ENCODE peak calls at places on chromosome 18, in five cellular contexts. V is tibial artery, F is GM12878, P is BJ, I is cardiac muscle cell. W is an unnamed sample. For H3K27me3, the result is how much of the 10 kb centered on the place peaks cover.

GRCh38 chr18:35938158-35938557 is 34.3 kb upstream of the RMP24 start:
- DNase-seq in I (peak), V (no peak), F (no peak), P (no peak), W (no peak)

GRCh38 chr18:51943281-51943680 is 396.7 kb upstream of the DCC start:
- DNase-seq in F (no peak), I (no peak), V (no peak), P (no peak), W (no peak)

GRCh38 chr18:69599377-69599776 is 198.7 kb downstream of the DOK6 start:
- DNase-seq in P (no peak), F (no peak), I (no peak), V (no peak), W (no peak)

GRCh38 chr18:48011926-48012469 is 81.5 kb upstream of the SMAD2 start:
- DNase-seq in I (no peak), F (no peak), P (no peak), V (peak), W (no peak)

GRCh38 chr18:66724664-66725356 is 120.9 kb upstream of the CDH19 start:
- DNase-seq in P (no peak), F (no peak), V (no peak), I (peak), W (no peak)

GRCh38 chr18:48733854-48734253 is 195.0 kb downstream of the CTIF start:
- DNase-seq in P (no peak), I (no peak), V (peak), F (no peak), W (no peak)

GRCh38 chr18:63148449-63149199 is 170.9 kb downstream of the BCL2 start:
- DNase-seq in V (peak), I (peak), F (no peak), P (peak), W (no peak)

GRCh38 chr18:59929621-59930295 is 30.0 kb downstream of the PMAIP1 start:
- DNase-seq in I (no peak), P (no peak), V (no peak), F (no peak), W (no peak)

GRCh38 chr18:70233974-70234373 is 28.5 kb upstream of the RTTN start:
- DNase-seq in F (no peak), V (no peak), I (no peak), P (no peak), W (no peak)

GRCh38 chr18:26813043-26813442 is 52.5 kb downstream of the AQP4 start:
- DNase-seq in P (no peak), V (no peak), I (peak), F (peak), W (no peak)

GRCh38 chr18:69484699-69485396 is 84.2 kb downstream of the DOK6 start:
- DNase-seq in I (peak), F (no peak), V (no peak), P (peak), W (no peak)

GRCh38 chr18:58583569-58583968 is 45.3 kb downstream of the ALPK2 start:
- DNase-seq in F (no peak), I (no peak), P (no peak), V (no peak), W (no peak)

GRCh38 chr18:76490701-76491171 is 4.3 kb downstream of the ZNF516 start:
- DNase-seq in I (peak), V (no peak), F (no peak), P (no peak), W (peak)

GRCh38 chr18:49731421-49731841 is 81.9 kb downstream of the ACAA2 start:
- DNase-seq in I (no peak), V (no peak), F (no peak), P (no peak), W (no peak)

GRCh38 chr18:9722691-9723090 is 14.6 kb downstream of the RAB31 start:
- DNase-seq in F (no peak), P (no peak), I (no peak), V (no peak), W (no peak)
- TF ChIP-seq CTCF in F (peak), P (no peak), I (no peak), V (no peak), W (peak)

GRCh38 chr18:46427216-46427995 is 229.6 kb downstream of the LOXHD1 start:
- DNase-seq in V (no peak), P (no peak), I (no peak), F (no peak), W (no peak)
- H3K27me3 ChIP-seq in V (under half), P (under half), I (under half), F (under half), W (under half)

GRCh38 chr18:79022603-79023002 is 43.0 kb downstream of the SALL3 start:
- DNase-seq in P (no peak), I (no peak), V (no peak), F (no peak), W (no peak)

GRCh38 chr18:79030680-79031079 is 38.5 kb upstream of the ATP9B start:
- DNase-seq in F (no peak), P (no peak), I (no peak), V (no peak), W (peak)

DNA sequence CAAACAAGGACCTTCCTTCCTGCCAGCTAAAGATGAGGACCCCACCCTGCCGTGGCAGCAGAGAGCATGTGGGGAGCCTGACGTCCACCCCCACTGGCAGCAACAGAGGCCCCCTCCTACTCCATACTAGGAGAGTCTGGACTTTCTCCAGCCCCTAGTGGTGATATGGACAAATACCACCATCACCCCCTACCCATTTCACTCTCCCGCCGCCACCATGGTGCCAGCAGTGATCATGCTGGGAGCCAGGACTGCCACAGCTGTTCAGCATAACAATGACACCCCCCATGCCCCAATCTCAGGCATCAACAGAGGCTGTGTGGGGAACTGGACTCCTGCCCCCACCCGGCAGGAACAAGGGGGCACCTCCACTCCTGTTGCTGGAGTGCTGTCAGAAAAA is 42.7 kb upstream of the ATP9B start:
- DNase-seq in F (no peak), V (no peak), P (no peak), I (no peak), W (no peak)
- TF ChIP-seq CTCF in F (no peak), V (no peak), P (no peak), I (no peak), W (no peak)

GRCh38 chr18:45335644-45336043 is 279.6 kb upstream of the SLC14A2 start:
- DNase-seq in V (no peak), P (no peak), F (no peak), I (no peak), W (no peak)
- H3K27me3 ChIP-seq in V (under half), P (under half), F (under half), I (under half), W (under half)

GRCh38 chr18:8011906-8012305 is 444.8 kb downstream of the PTPRM start:
- DNase-seq in P (no peak), I (no peak), V (no peak), F (no peak), W (no peak)
- TF ChIP-seq CTCF in P (no peak), I (no peak), V (no peak), F (no peak), W (no peak)

GRCh38 chr18:37261988-37262387 is 303.6 kb downstream of the CELF4 start:
- DNase-seq in F (no peak), I (no peak), V (no peak), P (no peak), W (no peak)
- H3K27me3 ChIP-seq in F (under half), I (under half), V (under half), P (under half), W (under half)

DNA sequence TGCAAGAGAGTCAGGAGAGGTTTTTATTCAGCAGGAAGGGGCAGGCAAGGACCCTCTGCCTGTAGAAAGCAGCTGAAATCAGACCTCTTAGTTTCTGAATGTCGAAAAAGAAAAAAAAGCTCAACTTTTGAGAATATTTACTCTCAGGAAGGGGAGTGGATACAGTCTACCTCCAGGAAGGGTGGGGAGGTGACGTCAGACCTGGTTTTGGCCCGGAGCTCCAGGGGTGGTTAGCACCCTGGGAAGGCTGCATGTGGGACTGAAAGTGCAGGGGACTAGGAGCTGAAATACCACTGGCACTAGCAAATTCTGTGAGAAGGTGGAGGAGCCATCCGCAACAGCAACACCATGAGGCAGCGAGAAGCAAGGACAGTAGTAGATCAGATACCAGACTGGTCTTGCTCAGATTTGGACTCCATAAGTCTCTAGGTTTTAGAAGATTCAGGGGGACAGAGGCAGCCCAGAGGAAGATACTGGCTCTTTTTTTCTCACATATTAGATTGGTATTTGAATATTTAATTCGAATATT is 19.8 kb downstream of the MC2R start:
- DNase-seq in I (no peak), F (no peak), V (no peak), P (no peak), W (no peak)
- TF ChIP-seq CTCF in I (no peak), F (no peak), V (no peak), P (no peak), W (no peak)

DNA sequence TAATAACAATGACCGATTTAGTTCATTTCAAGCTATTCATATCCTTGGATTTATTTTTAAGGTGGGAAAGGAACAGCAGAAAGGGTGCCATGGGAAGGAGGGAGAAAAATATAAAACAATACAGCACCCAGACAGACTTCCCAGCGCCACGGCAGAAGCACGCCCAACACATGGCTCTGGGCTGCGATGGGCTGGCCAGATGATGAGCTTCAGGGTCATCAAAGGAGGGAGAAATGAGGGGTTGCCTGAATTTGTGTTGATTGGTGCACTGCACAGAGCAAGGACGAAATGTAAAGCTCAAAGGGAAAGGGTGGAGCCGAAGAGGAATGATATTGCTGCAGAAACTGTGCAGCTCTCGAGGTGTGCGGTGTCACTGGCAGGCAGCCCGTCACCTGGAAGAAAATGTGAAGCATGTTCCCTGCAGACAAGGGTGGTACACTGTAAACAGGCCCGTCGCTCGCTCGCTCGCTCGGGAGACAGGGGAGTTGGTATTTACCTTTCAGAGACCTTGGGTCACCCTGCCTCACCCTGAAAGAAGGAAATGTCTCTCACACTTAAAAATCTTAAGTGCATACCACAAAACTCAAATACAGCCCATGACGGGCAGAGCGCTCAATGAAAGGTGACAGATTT is 195.5 kb upstream of the CTAGE1 start:
- DNase-seq in I (no peak), P (no peak), V (no peak), F (no peak), W (peak)
- H3K27me3 ChIP-seq in I (under half), P (under half), V (under half), F (under half), W (under half)

GRCh38 chr18:75041586-75041985 is 167.4 kb downstream of the PTGR3 start:
- DNase-seq in I (peak), V (no peak), P (no peak), F (no peak), W (no peak)
- TF ChIP-seq CTCF in I (peak), V (peak), P (peak), F (peak), W (peak)

W was measured in upper lobe of right lung.